ENCODE peak calls at places on chromosomes 7 and 10, in seven cellular contexts. U is cardiac muscle cell, H is MM.1S, X is fibroblast of pulmonary artery, Z is IMR-90, N is psoas muscle, S is heart left ventricle. D is an unnamed sample.

GRCh38 chr7:138770904-138771303 is 26.9 kb upstream of the TMEM213 start:
- DNase-seq in U (no peak), H (no peak), X (no peak), Z (no peak), N (no peak), S (no peak), D (no peak)

GRCh38 chr10:16585103-16585502 is 63.4 kb upstream of the C1QL3 start:
- DNase-seq in U (peak), H (no peak), X (peak), Z (no peak), N (no peak), S (no peak), D (no peak)

GRCh38 chr7:101562531-101563197 is 66.4 kb downstream of the MYL10 start:
- DNase-seq in U (no peak), H (no peak), X (no peak), Z (no peak), N (no peak), S (no peak), D (no peak)

GRCh38 chr7:103343758-103344452 is 662 bp downstream of the DNAJC2 start:
- DNase-seq in U (peak), H (peak), X (peak), Z (peak), N (peak), S (no peak), D (peak)

GRCh38 chr10:89427629-89428028 is 13.3 kb downstream of the IFIT5 start:
- DNase-seq in U (peak), H (no peak), X (peak), Z (peak), N (no peak), S (no peak), D (peak)

GRCh38 chr7:40721344-40721949 is 586.6 kb downstream of the SUGCT start:
- DNase-seq in U (no peak), H (no peak), X (no peak), Z (no peak), N (no peak), S (no peak), D (no peak)

GRCh38 chr7:128112018-128112780 is 81.0 kb upstream of the LRRC4 start:
- DNase-seq in U (no peak), H (peak), X (no peak), Z (no peak), N (no peak), S (no peak), D (no peak)

GRCh38 chr10:86658261-86658741 is 4.0 kb downstream of the OPN4 start:
- DNase-seq in U (no peak), H (no peak), X (no peak), Z (no peak), N (peak), S (peak), D (no peak)

GRCh38 chr10:130300608-130301025 is 164.4 kb downstream of the GLRX3 start:
- DNase-seq in U (peak), H (no peak), X (peak), Z (no peak), N (no peak), S (no peak), D (peak)

GRCh38 chr10:112765717-112766235 is 184.3 kb upstream of the TCF7L2 start:
- DNase-seq in U (no peak), H (no peak), X (no peak), Z (no peak), N (no peak), S (no peak), D (no peak)

GRCh38 chr7:93728292-93728691 is 153.8 kb upstream of the CALCR start:
- DNase-seq in U (no peak), H (no peak), X (no peak), Z (no peak), N (no peak), S (no peak), D (peak)

DNA sequence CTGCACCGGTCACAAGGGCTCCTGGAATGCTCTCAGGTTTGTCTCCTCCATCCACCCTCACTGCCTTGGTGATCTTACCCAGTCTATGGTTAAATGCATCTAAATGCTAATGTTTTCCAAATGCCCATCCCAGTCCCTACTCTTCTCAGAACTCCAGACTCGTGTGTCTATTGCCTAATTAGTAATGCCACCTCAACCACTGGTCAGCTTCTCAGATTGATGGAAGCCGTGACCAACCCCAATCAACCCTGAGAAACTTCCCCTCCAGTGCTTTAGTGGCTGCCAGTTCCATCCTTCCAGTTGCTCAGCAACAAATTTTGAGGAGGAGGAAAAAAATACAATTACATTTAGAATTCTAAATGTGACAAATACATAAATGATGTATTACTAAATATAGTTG is 18.6 kb downstream of the NUDCD3 start:
- DNase-seq in U (no peak), H (no peak), X (no peak), Z (no peak), N (no peak), S (no peak), D (no peak)
- TF ChIP-seq CTCF in U (no peak), H (no peak), X (no peak), Z (no peak), N (no peak), S (no peak), D (no peak)

GRCh38 chr7:71133232-71133622 is 1.3 kb downstream of the GALNT17 start:
- DNase-seq in U (no peak), H (no peak), X (no peak), Z (no peak), N (no peak), S (no peak), D (no peak)
- H3K4me3 ChIP-seq in U (peak), H (no peak), X (no peak), Z (no peak), N (peak), S (peak), D (no peak)

GRCh38 chr7:51702673-51703072 is 386.1 kb upstream of the COBL start:
- DNase-seq in U (no peak), H (peak), X (no peak), Z (no peak), N (no peak), S (no peak), D (no peak)
- TF ChIP-seq CTCF in U (no peak), H (no peak), X (no peak), Z (no peak), N (no peak), S (no peak), D (no peak)

GRCh38 chr7:5395246-5395645 is 28.4 kb downstream of the TNRC18 start:
- DNase-seq in U (no peak), H (no peak), X (no peak), Z (no peak), N (no peak), S (no peak), D (no peak)

GRCh38 chr7:5396542-5396941 is 27.1 kb downstream of the TNRC18 start:
- DNase-seq in U (peak), H (peak), X (no peak), Z (no peak), N (no peak), S (no peak), D (peak)

GRCh38 chr7:5396999-5397656 is 26.5 kb downstream of the TNRC18 start:
- DNase-seq in U (peak), H (peak), X (peak), Z (peak), N (peak), S (peak), D (peak)

GRCh38 chr7:5394264-5395105 is 29.1 kb downstream of the TNRC18 start:
- DNase-seq in U (no peak), H (no peak), X (no peak), Z (no peak), N (no peak), S (no peak), D (no peak)

DNA sequence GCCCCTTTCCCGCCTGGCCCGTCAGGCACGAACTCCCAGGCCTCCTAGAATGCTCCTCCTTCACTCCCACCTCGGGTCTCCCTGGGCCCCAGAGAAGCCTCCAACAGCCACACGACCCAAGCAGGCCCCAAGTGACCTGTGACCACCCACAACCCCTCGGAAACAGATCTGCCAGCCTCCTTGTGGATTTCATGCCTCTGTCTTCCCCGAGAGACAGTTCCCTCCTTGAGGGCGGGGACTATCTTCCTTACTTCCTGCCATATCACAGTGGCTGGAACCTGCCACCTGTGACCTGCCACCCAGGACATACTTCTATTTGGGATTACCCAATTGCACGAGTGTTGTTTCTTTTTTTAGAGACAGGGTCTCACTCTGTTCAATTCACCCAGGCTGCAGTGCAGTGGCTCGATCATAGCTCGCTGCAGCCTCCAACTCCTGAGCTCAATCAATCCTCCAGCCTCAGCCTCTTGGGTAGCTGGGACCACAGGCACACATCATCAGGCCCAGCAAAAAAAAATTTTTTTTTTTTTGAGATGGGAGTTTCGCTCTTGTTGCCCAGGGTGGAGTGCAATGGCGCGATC is 25.9 kb downstream of the TNRC18 start:
- DNase-seq in U (no peak), H (no peak), X (no peak), Z (no peak), N (no peak), S (no peak), D (no peak)
- H3K4me3 ChIP-seq in U (no peak), H (peak), X (no peak), Z (no peak), N (no peak), S (no peak), D (no peak)

GRCh38 chr10:60252688-60253087 is 137.0 kb downstream of the ANK3 start:
- DNase-seq in U (no peak), H (no peak), X (no peak), Z (no peak), N (no peak), S (no peak), D (no peak)
- TF ChIP-seq CTCF in U (no peak), H (no peak), X (no peak), Z (no peak), N (no peak), S (no peak), D (no peak)

GRCh38 chr10:43202657-43203490 is 64.0 kb downstream of the RASGEF1A start:
- DNase-seq in U (peak), H (no peak), X (no peak), Z (no peak), N (peak), S (peak), D (no peak)

GRCh38 chr10:43200538-43201390 is 62.5 kb downstream of the CSGALNACT2 start:
- DNase-seq in U (no peak), H (no peak), X (no peak), Z (no peak), N (no peak), S (peak), D (no peak)

GRCh38 chr10:43199684-43200537 is 61.7 kb downstream of the CSGALNACT2 start:
- DNase-seq in U (no peak), H (no peak), X (no peak), Z (no peak), N (no peak), S (no peak), D (no peak)

GRCh38 chr10:43202224-43202656 is 64.0 kb downstream of the CSGALNACT2 start:
- DNase-seq in U (peak), H (peak), X (peak), Z (no peak), N (no peak), S (peak), D (peak)

DNA sequence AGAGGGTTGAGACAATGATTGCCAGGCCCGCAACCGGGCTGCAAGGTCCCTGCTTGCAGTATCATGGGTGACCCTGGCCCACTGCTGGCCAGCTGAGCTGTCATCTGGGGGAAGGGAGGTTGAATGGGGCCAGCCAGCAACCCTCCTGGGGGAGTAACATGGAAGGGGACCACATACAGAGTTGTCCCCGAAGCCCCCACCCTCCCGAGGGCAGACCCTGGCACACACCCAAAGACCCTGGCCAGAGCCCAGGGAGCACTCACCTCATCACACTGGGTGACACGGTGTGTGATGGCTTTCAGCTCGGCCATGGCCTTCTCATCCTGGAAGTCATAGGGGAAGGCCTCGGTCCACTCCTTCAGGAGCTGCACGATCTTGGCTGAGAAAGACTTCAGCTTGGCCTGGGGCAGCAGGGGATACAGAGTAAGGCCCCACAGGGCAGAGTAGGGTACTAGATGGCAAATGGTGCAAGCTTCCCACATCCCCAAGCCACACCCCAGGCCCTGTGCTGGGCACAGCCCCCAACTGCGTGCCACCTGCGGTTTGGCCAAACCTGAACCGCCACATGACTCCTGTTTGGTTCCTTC is 63.4 kb downstream of the CSGALNACT2 start:
- DNase-seq in U (no peak), H (no peak), X (no peak), Z (no peak), N (peak), S (peak), D (no peak)
- H3K4me3 ChIP-seq in U (peak), H (no peak), X (no peak), Z (no peak), N (no peak), S (no peak), D (no peak)

D was measured in fibroblast of mammary gland.